ENCODE peak calls at places on chromosome 1, in four cellular contexts. K, C, G and Y are unnamed samples.

GRCh38 chr1:27668121-27668807 is 3.7 kb downstream of the IFI6 start:
- DNase-seq in K (no peak), C (no peak), G (no peak), Y (no peak)

GRCh38 chr1:59831529-59831928 is 16.8 kb downstream of the HOOK1 start:
- DNase-seq in K (no peak), C (no peak), G (no peak), Y (no peak)

GRCh38 chr1:238088891-238089290 is 198.2 kb upstream of the ZP4 start:
- DNase-seq in K (no peak), C (no peak), G (no peak), Y (no peak)

GRCh38 chr1:214840366-214840765 is 237.4 kb downstream of the CENPF start:
- DNase-seq in K (no peak), C (no peak), G (no peak), Y (no peak)

GRCh38 chr1:10272274-10272673 is 61.9 kb downstream of the KIF1B start:
- DNase-seq in K (no peak), C (no peak), G (no peak), Y (no peak)

GRCh38 chr1:201511925-201512539 is 5.1 kb upstream of the CSRP1 start:
- DNase-seq in K (no peak), C (peak), G (no peak), Y (no peak)

GRCh38 chr1:207603777-207604176 is 41.2 kb upstream of the CR1L start:
- DNase-seq in K (no peak), C (no peak), G (no peak), Y (no peak)

GRCh38 chr1:22601610-22602009 is 34.8 kb upstream of the C1QA start:
- DNase-seq in K (no peak), C (no peak), G (no peak), Y (no peak)

GRCh38 chr1:12738934-12739333 is 7.1 kb upstream of the CFAP107 start:
- DNase-seq in K (no peak), C (no peak), G (no peak), Y (no peak)

GRCh38 chr1:53091841-53092645 is 30.0 kb downstream of the PODN start:
- DNase-seq in K (no peak), C (no peak), G (no peak), Y (no peak)

GRCh38 chr1:114521396-114522263 is 10.6 kb upstream of the TRIM33 start:
- DNase-seq in K (no peak), C (no peak), G (no peak), Y (no peak)

GRCh38 chr1:178267646-178268094 is 173.8 kb downstream of the RASAL2 start:
- DNase-seq in K (no peak), C (no peak), G (no peak), Y (no peak)